ENCODE peak calls at places on chromosomes 13 and 19, in seven cellular contexts. One of them, this sample, is unnamed.
A peak's percentile ranks its signal among the peaks of the same experiment; 100 is the strongest.

GRCh38 chr13:78325585-78325984 is 277.8 kb downstream of the POU4F1 start:
- DNase-seq in Calu3: no peak
- DNase-seq in gastrocnemius medialis: no peak
- DNase-seq in fibroblast of the conjunctiva: no peak
- DNase-seq in stimulated activated CD4-positive, alpha-beta T cell treated with anti-CD3 and anti-CD28 coated beads, Interleukin-1b, Interleukin-23, amount 100 ng/mL, for 24 hours: no peak
- DNase-seq in T follicular helper cell: no peak
- DNase-seq in NCI-H446: peak; percentile 13
- DNase-seq in this sample: no peak

GRCh38 chr19:42420055-42420544 is 7.1 kb downstream of the LIPE start:
- DNase-seq in Calu3: peak; percentile 75
- DNase-seq in gastrocnemius medialis: no peak
- DNase-seq in fibroblast of the conjunctiva: peak; percentile 36
- DNase-seq in stimulated activated CD4-positive, alpha-beta T cell treated with anti-CD3 and anti-CD28 coated beads, Interleukin-1b, Interleukin-23, amount 100 ng/mL, for 24 hours: peak; percentile 48
- DNase-seq in T follicular helper cell: peak; percentile 70
- DNase-seq in NCI-H446: no peak
- DNase-seq in this sample: no peak

GRCh38 chr19:40294560-40294959 is 9.4 kb upstream of the AKT2 start:
- DNase-seq in Calu3: no peak
- DNase-seq in gastrocnemius medialis: no peak
- DNase-seq in fibroblast of the conjunctiva: no peak
- DNase-seq in stimulated activated CD4-positive, alpha-beta T cell treated with anti-CD3 and anti-CD28 coated beads, Interleukin-1b, Interleukin-23, amount 100 ng/mL, for 24 hours: no peak
- DNase-seq in T follicular helper cell: no peak
- DNase-seq in NCI-H446: no peak
- DNase-seq in this sample: no peak

GRCh38 chr19:2491130-2491801 is 15.3 kb downstream of the GADD45B start:
- DNase-seq in Calu3: peak; percentile 84
- DNase-seq in gastrocnemius medialis: peak; percentile 59
- DNase-seq in fibroblast of the conjunctiva: no peak
- DNase-seq in stimulated activated CD4-positive, alpha-beta T cell treated with anti-CD3 and anti-CD28 coated beads, Interleukin-1b, Interleukin-23, amount 100 ng/mL, for 24 hours: no peak
- DNase-seq in T follicular helper cell: no peak
- DNase-seq in NCI-H446: no peak
- DNase-seq in this sample: no peak

GRCh38 chr13:22744688-22745452 is 435.9 kb upstream of the SGCG start:
- DNase-seq in Calu3: no peak
- DNase-seq in gastrocnemius medialis: no peak
- DNase-seq in fibroblast of the conjunctiva: no peak
- DNase-seq in stimulated activated CD4-positive, alpha-beta T cell treated with anti-CD3 and anti-CD28 coated beads, Interleukin-1b, Interleukin-23, amount 100 ng/mL, for 24 hours: no peak
- DNase-seq in T follicular helper cell: no peak
- DNase-seq in NCI-H446: no peak
- DNase-seq in this sample: no peak

GRCh38 chr19:8371011-8371804 is 7.3 kb downstream of the ANGPTL4 start:
- DNase-seq in Calu3: no peak
- DNase-seq in gastrocnemius medialis: no peak
- DNase-seq in fibroblast of the conjunctiva: no peak
- DNase-seq in stimulated activated CD4-positive, alpha-beta T cell treated with anti-CD3 and anti-CD28 coated beads, Interleukin-1b, Interleukin-23, amount 100 ng/mL, for 24 hours: no peak
- DNase-seq in T follicular helper cell: no peak
- DNase-seq in NCI-H446: no peak
- DNase-seq in this sample: no peak

GRCh38 chr13:44844786-44845185 is 144.5 kb downstream of the NUFIP1 start:
- DNase-seq in Calu3: no peak
- DNase-seq in gastrocnemius medialis: no peak
- DNase-seq in fibroblast of the conjunctiva: no peak
- DNase-seq in stimulated activated CD4-positive, alpha-beta T cell treated with anti-CD3 and anti-CD28 coated beads, Interleukin-1b, Interleukin-23, amount 100 ng/mL, for 24 hours: no peak
- DNase-seq in T follicular helper cell: no peak
- DNase-seq in NCI-H446: no peak
- DNase-seq in this sample: no peak

GRCh38 chr13:81395368-81395767 is 1054.4 kb upstream of the SPRY2 start:
- DNase-seq in Calu3: no peak
- DNase-seq in gastrocnemius medialis: no peak
- DNase-seq in fibroblast of the conjunctiva: no peak
- DNase-seq in stimulated activated CD4-positive, alpha-beta T cell treated with anti-CD3 and anti-CD28 coated beads, Interleukin-1b, Interleukin-23, amount 100 ng/mL, for 24 hours: no peak
- DNase-seq in T follicular helper cell: no peak
- DNase-seq in NCI-H446: peak; percentile 0
- DNase-seq in this sample: no peak

GRCh38 chr19:12137541-12137940 is 2.6 kb downstream of the ZNF20 start:
- DNase-seq in Calu3: no peak
- DNase-seq in gastrocnemius medialis: no peak
- DNase-seq in fibroblast of the conjunctiva: no peak
- DNase-seq in stimulated activated CD4-positive, alpha-beta T cell treated with anti-CD3 and anti-CD28 coated beads, Interleukin-1b, Interleukin-23, amount 100 ng/mL, for 24 hours: no peak
- DNase-seq in T follicular helper cell: peak; percentile 14
- DNase-seq in NCI-H446: no peak
- DNase-seq in this sample: no peak

GRCh38 chr13:94596575-94596971 is 621 bp upstream of the TGDS start:
- DNase-seq in Calu3: no peak
- DNase-seq in gastrocnemius medialis: no peak
- DNase-seq in fibroblast of the conjunctiva: no peak
- DNase-seq in stimulated activated CD4-positive, alpha-beta T cell treated with anti-CD3 and anti-CD28 coated beads, Interleukin-1b, Interleukin-23, amount 100 ng/mL, for 24 hours: no peak
- DNase-seq in T follicular helper cell: no peak
- DNase-seq in NCI-H446: no peak
- DNase-seq in this sample: no peak

GRCh38 chr13:101673360-101674105 is 221.1 kb downstream of the ITGBL1 start:
- DNase-seq in Calu3: no peak
- DNase-seq in gastrocnemius medialis: no peak
- DNase-seq in fibroblast of the conjunctiva: no peak
- DNase-seq in stimulated activated CD4-positive, alpha-beta T cell treated with anti-CD3 and anti-CD28 coated beads, Interleukin-1b, Interleukin-23, amount 100 ng/mL, for 24 hours: no peak
- DNase-seq in T follicular helper cell: no peak
- DNase-seq in NCI-H446: no peak
- DNase-seq in this sample: no peak

GRCh38 chr13:105918842-105919741 is 616.4 kb downstream of the EFNB2 start:
- DNase-seq in Calu3: peak; percentile 47
- DNase-seq in gastrocnemius medialis: no peak
- DNase-seq in fibroblast of the conjunctiva: peak; percentile 50
- DNase-seq in stimulated activated CD4-positive, alpha-beta T cell treated with anti-CD3 and anti-CD28 coated beads, Interleukin-1b, Interleukin-23, amount 100 ng/mL, for 24 hours: no peak
- DNase-seq in T follicular helper cell: no peak
- DNase-seq in NCI-H446: no peak
- DNase-seq in this sample: no peak

GRCh38 chr13:30143671-30144400 is 163.5 kb downstream of the KATNAL1 start:
- DNase-seq in Calu3: no peak
- DNase-seq in gastrocnemius medialis: no peak
- DNase-seq in fibroblast of the conjunctiva: no peak
- DNase-seq in stimulated activated CD4-positive, alpha-beta T cell treated with anti-CD3 and anti-CD28 coated beads, Interleukin-1b, Interleukin-23, amount 100 ng/mL, for 24 hours: no peak
- DNase-seq in T follicular helper cell: no peak
- DNase-seq in NCI-H446: no peak
- DNase-seq in this sample: no peak

This sample was measured in brain pericyte.